ENCODE peak calls at places on chromosomes 4 and X, in four cellular contexts. One of them, this sample, is unnamed. For H3K36me3, the result is how much of the 10 kb centered on the place peaks cover.

GRCh38 chr4:183332447-183332846 is 10.2 kb upstream of the CLDN24 start:
- DNase-seq in HCT116: no peak
- DNase-seq in K562: no peak
- DNase-seq in HepG2: no peak
- DNase-seq in this sample: no peak

GRCh38 chr4:110620352-110621327 is 2.2 kb downstream of the PITX2 start:
- DNase-seq in HCT116: no peak
- DNase-seq in K562: no peak
- DNase-seq in HepG2: no peak
- DNase-seq in this sample: no peak

GRCh38 chr4:105164548-105164947 is 17.9 kb downstream of the TET2 start:
- DNase-seq in HCT116: no peak
- DNase-seq in K562: no peak
- DNase-seq in HepG2: no peak
- DNase-seq in this sample: no peak

GRCh38 chr4:101158136-101158485 is 189.2 kb downstream of the PPP3CA start:
- DNase-seq in HCT116: no peak
- DNase-seq in K562: no peak
- DNase-seq in HepG2: no peak
- DNase-seq in this sample: no peak

GRCh38 chrX:70171636-70172035 is 5.6 kb upstream of the DGAT2L6 start:
- DNase-seq in HCT116: no peak
- DNase-seq in K562: no peak
- DNase-seq in HepG2: no peak
- DNase-seq in this sample: no peak

GRCh38 chrX:136176399-136176825 is 29.1 kb downstream of the FHL1 start:
- DNase-seq in HCT116: no peak
- DNase-seq in K562: no peak
- DNase-seq in HepG2: no peak
- DNase-seq in this sample: no peak

GRCh38 chr4:768995-769394 is 56.9 kb downstream of the CPLX1 start:
- DNase-seq in HCT116: no peak
- DNase-seq in K562: no peak
- DNase-seq in HepG2: no peak
- DNase-seq in this sample: no peak

GRCh38 chr4:992297-993110 is 700 bp downstream of the SLC26A1 start:
- DNase-seq in HCT116: no peak
- DNase-seq in K562: peak
- DNase-seq in HepG2: peak
- DNase-seq in this sample: peak

GRCh38 chrX:21373637-21374162 is 518 bp upstream of the CNKSR2 start:
- DNase-seq in HCT116: no peak
- DNase-seq in K562: no peak
- DNase-seq in HepG2: no peak
- DNase-seq in this sample: no peak

GRCh38 chr4:140103676-140104075 is 50.3 kb downstream of the MAML3 start:
- DNase-seq in HCT116: no peak
- DNase-seq in K562: no peak
- DNase-seq in HepG2: no peak
- DNase-seq in this sample: no peak

GRCh38 chr4:48269861-48270515 is 350 bp upstream of the TEC start:
- DNase-seq in HCT116: peak
- DNase-seq in K562: peak
- DNase-seq in HepG2: peak
- DNase-seq in this sample: no peak

GRCh38 chrX:102154900-102155805 is 624 bp downstream of the BEX5 start:
- DNase-seq in HCT116: no peak
- DNase-seq in K562: no peak
- DNase-seq in HepG2: no peak
- DNase-seq in this sample: no peak

GRCh38 chrX:154458954-154459829 is 1.1 kb downstream of the PLXNA3 start:
- DNase-seq in HCT116: no peak
- DNase-seq in K562: no peak
- DNase-seq in HepG2: no peak
- DNase-seq in this sample: no peak

GRCh38 chr4:52106701-52107100 is 55.6 kb downstream of the SPATA18 start:
- DNase-seq in HCT116: no peak
- DNase-seq in K562: no peak
- DNase-seq in HepG2: no peak
- DNase-seq in this sample: no peak

GRCh38 chr4:155908187-155909139 is 5.0 kb downstream of the TDO2 start:
- DNase-seq in HCT116: no peak
- DNase-seq in K562: no peak
- DNase-seq in HepG2: no peak
- DNase-seq in this sample: no peak

GRCh38 chr4:84753318-84753972 is 170.5 kb downstream of the CDS1 start:
- DNase-seq in HCT116: no peak
- DNase-seq in K562: no peak
- DNase-seq in HepG2: no peak
- DNase-seq in this sample: no peak

GRCh38 chrX:23389196-23389792 is 54.6 kb downstream of the PTCHD1 start:
- DNase-seq in HCT116: no peak
- DNase-seq in K562: no peak
- DNase-seq in HepG2: no peak
- DNase-seq in this sample: no peak

GRCh38 chr4:30903493-30903892 is 183.3 kb downstream of the PCDH7 start:
- DNase-seq in HCT116: no peak
- DNase-seq in K562: no peak
- DNase-seq in HepG2: no peak
- DNase-seq in this sample: no peak

GRCh38 chrX:41148553-41148952 is 63.3 kb downstream of the USP9X start:
- DNase-seq in HCT116: no peak
- DNase-seq in K562: no peak
- DNase-seq in HepG2: no peak
- DNase-seq in this sample: no peak

GRCh38 chr4:142874684-142875083 is 28.6 kb upstream of the INPP4B start:
- DNase-seq in HCT116: no peak
- DNase-seq in K562: no peak
- DNase-seq in HepG2: no peak
- DNase-seq in this sample: no peak

GRCh38 chr4:122450847-122451246 is 5.7 kb downstream of the IL2 start:
- DNase-seq in HCT116: peak
- DNase-seq in K562: no peak
- DNase-seq in HepG2: peak
- DNase-seq in this sample: no peak

GRCh38 chr4:94444771-94445170 is 7.0 kb upstream of the PDLIM5 start:
- DNase-seq in HCT116: no peak
- DNase-seq in K562: no peak
- DNase-seq in HepG2: no peak
- DNase-seq in this sample: no peak

DNA sequence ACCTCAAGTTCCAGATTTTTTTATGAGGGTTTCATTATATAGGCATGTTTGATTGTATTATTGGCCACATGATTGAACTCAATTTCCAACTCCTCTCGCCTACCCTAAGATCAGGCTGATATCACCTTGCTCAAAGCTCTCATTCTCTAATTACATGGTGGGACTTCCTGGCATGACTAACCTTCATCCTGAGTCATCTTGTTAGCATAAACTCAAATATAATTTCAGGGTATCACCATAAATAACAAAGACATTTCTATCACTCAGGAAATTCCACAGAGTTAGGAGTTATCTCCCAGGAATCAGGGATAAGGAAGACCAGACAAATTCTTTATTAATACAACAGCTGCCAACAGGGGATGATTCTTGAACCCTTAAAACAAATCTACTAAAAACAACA is 90.7 kb downstream of the NDST3 start:
- DNase-seq in HCT116: no peak
- DNase-seq in K562: no peak
- DNase-seq in HepG2: no peak
- DNase-seq in this sample: no peak
- TF ChIP-seq TCF7L2 in HCT116: no peak
- TF ChIP-seq TCF7L2 in K562: no peak
- TF ChIP-seq TCF7L2 in HepG2: no peak
- TF ChIP-seq TCF7L2 in this sample: no peak

GRCh38 chr4:93414041-93414440 is 414.5 kb upstream of the ATOH1 start:
- DNase-seq in HCT116: no peak
- DNase-seq in K562: no peak
- DNase-seq in HepG2: no peak
- DNase-seq in this sample: no peak

GRCh38 chr4:93407493-93408275 is 420.9 kb upstream of the ATOH1 start:
- DNase-seq in HCT116: no peak
- DNase-seq in K562: no peak
- DNase-seq in HepG2: no peak
- DNase-seq in this sample: no peak

GRCh38 chr4:93409035-93409434 is 419.5 kb upstream of the ATOH1 start:
- DNase-seq in HCT116: no peak
- DNase-seq in K562: no peak
- DNase-seq in HepG2: no peak
- DNase-seq in this sample: no peak
- H3K4me3 ChIP-seq in HCT116: no peak
- H3K4me3 ChIP-seq in K562: no peak
- H3K4me3 ChIP-seq in HepG2: no peak
- H3K4me3 ChIP-seq in this sample: no peak

DNA sequence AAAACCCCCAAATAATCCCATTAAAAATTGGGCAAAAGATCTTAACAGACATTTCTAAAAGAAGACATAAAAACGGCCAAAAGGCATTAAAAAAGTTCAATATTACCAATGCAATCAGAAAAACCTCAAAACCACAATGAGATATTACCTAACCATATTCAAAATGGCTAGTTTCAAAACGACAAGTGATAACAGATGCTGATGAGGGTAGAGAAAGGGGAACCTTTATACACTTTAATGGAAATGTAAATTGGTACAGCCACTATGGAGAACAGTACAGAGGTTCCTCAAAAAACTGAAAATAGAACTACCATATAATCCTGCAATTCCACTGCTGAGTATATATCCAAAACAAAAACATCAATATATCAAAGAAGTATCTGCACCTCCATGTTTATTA is 6.2 kb downstream of the AADAT start:
- DNase-seq in HCT116: no peak
- DNase-seq in K562: no peak
- DNase-seq in HepG2: no peak
- DNase-seq in this sample: no peak
- H3K36me3 ChIP-seq in HCT116: under half
- H3K36me3 ChIP-seq in K562: under half
- H3K36me3 ChIP-seq in HepG2: under half
- H3K36me3 ChIP-seq in this sample: under half

GRCh38 chr4:2277956-2278355 is 16.0 kb upstream of the MXD4 start:
- DNase-seq in HCT116: no peak
- DNase-seq in K562: no peak
- DNase-seq in HepG2: no peak
- DNase-seq in this sample: no peak
- TF ChIP-seq TCF7L2 in HCT116: no peak
- TF ChIP-seq TCF7L2 in K562: no peak
- TF ChIP-seq TCF7L2 in HepG2: no peak
- TF ChIP-seq TCF7L2 in this sample: no peak

DNA sequence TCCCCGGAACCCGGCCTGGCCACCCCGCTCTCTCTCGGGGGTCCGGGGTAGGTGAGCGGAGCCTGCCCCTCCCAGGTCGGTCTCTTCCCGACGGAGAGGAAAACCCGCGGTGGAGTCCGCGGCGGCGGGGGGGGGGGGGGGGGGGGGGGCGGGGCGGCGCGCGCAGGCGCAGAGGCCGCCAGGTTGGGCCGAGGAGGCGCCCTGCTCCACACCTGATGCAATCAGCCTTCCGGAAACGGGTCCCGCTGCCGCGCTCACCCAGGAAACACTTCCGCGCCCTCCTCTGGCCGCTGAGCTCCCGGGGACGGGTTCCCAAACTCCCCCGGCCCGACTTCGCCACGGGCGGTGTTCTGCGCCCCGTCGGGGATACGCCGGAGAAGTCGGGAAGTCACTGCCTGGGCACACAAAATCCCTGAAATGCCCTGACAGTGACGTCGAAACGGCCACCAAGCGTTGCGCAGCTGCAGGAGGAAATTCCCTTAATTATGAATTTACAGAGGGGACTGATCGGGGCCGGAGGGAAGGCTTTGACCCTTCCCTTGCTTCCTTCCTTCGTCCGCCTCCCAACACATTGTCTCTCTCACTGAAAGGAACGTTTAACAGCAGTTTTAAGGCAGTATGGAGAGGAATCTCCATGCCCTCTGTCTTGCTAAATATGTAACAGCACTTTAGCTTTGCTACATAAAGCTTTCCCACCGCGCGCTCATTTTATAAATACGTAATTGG is 2.1 kb upstream of the APBB2 start:
- DNase-seq in HCT116: peak
- DNase-seq in K562: peak
- DNase-seq in HepG2: peak
- DNase-seq in this sample: no peak
- H3K4me3 ChIP-seq in HCT116: peak
- H3K4me3 ChIP-seq in K562: no peak
- H3K4me3 ChIP-seq in HepG2: peak
- H3K4me3 ChIP-seq in this sample: peak

DNA sequence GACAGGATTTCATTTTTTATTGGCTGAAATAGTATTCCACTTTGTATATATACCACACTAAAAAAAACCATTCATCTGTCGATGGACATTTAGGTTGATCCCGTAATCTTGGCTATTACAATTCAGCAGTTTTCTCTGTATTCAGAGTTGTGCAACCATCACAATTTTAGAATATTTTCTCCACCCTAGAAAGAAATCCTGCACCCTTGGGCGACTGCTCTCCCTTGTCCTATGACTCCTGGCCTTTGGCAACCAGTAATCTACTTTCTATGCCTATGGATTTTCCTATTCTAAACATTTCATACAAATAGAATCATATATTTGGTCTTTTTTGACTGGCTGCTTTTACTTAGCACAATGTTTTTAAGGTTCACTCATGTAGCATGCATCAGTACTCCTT is 84.7 kb downstream of the NCAPG start:
- DNase-seq in HCT116: no peak
- DNase-seq in K562: no peak
- DNase-seq in HepG2: no peak
- DNase-seq in this sample: no peak
- H3K36me3 ChIP-seq in HCT116: under half
- H3K36me3 ChIP-seq in K562: under half
- H3K36me3 ChIP-seq in HepG2: under half
- H3K36me3 ChIP-seq in this sample: under half

GRCh38 chr4:3208826-3209225 is 40.1 kb upstream of the MSANTD1 start:
- DNase-seq in HCT116: no peak
- DNase-seq in K562: no peak
- DNase-seq in HepG2: no peak
- DNase-seq in this sample: no peak

GRCh38 chr4:3205995-3206394 is 43.0 kb upstream of the MSANTD1 start:
- DNase-seq in HCT116: no peak
- DNase-seq in K562: no peak
- DNase-seq in HepG2: peak
- DNase-seq in this sample: no peak

GRCh38 chr4:3206439-3207100 is 42.4 kb upstream of the MSANTD1 start:
- DNase-seq in HCT116: no peak
- DNase-seq in K562: no peak
- DNase-seq in HepG2: no peak
- DNase-seq in this sample: no peak

GRCh38 chr4:3209551-3210325 is 39.2 kb upstream of the MSANTD1 start:
- DNase-seq in HCT116: no peak
- DNase-seq in K562: no peak
- DNase-seq in HepG2: no peak
- DNase-seq in this sample: no peak

DNA sequence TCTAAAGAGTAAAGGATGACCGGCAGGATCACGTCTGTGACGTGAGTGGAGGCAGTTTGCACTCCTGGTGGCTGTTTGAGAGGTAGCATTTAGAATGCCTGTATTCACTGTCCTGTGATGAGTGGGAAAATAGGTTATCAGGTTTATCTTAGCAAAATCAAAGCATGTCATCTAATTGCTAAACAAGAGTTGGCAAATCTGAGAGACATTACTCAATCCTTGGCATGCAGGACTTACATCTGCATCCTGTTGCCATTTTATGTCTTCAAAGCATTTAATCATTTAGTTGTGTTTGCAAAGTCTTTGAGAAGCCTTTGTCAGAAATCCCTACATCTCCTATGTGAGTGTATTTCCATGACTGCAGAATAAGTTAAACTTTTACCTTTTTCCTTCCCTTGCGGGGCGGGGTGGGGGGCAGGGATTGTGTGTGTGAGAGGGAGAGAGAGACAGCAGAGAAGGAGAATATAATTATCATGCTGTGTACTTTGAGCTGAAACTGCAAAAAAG is 41.4 kb upstream of the MSANTD1 start:
- DNase-seq in HCT116: no peak
- DNase-seq in K562: no peak
- DNase-seq in HepG2: peak
- DNase-seq in this sample: no peak
- TF ChIP-seq TCF7L2 in HCT116: no peak
- TF ChIP-seq TCF7L2 in K562: no peak
- TF ChIP-seq TCF7L2 in HepG2: no peak
- TF ChIP-seq TCF7L2 in this sample: no peak